ENCODE peak calls at places on chromosomes 16 and 17, in five cellular contexts. A is Calu3; G is upper lobe of right lung; C is mesothelial cell of epicardium; M is activated CD4-positive, CD25-positive, alpha-beta regulatory T cell. T is an unnamed sample.

GRCh38 chr17:9937901-9938300 is 32.8 kb upstream of the RCVRN start:
- DNase-seq in A (no peak), G (no peak), C (no peak), M (no peak), T (no peak)

GRCh38 chr16:86929149-86929871 is 351.0 kb downstream of the FOXL1 start:
- DNase-seq in A (no peak), G (no peak), C (peak), M (no peak), T (no peak)

GRCh38 chr17:41864498-41864836 is 756 bp downstream of the KLHL11 start:
- DNase-seq in A (no peak), G (no peak), C (no peak), M (no peak), T (no peak)

GRCh38 chr16:55566432-55567175 is at the start of gene CAPNS2:
- DNase-seq in A (no peak), G (peak), C (no peak), M (no peak), T (no peak)

GRCh38 chr17:1267471-1267947 is 2.7 kb upstream of the BHLHA9 start:
- DNase-seq in A (no peak), G (no peak), C (no peak), M (no peak), T (no peak)

GRCh38 chr17:57551321-57552079 is 193.6 kb downstream of the CCDC182 start:
- DNase-seq in A (no peak), G (no peak), C (no peak), M (no peak), T (no peak)

GRCh38 chr16:78259883-78260282 is 160.4 kb downstream of the WWOX start:
- DNase-seq in A (no peak), G (no peak), C (no peak), M (no peak), T (no peak)

GRCh38 chr17:74566132-74566753 is 1.1 kb downstream of the CD300H start:
- DNase-seq in A (peak), G (no peak), C (no peak), M (no peak), T (peak)

GRCh38 chr17:39739020-39739884 is 1.5 kb downstream of the GRB7 start:
- DNase-seq in A (peak), G (peak), C (no peak), M (no peak), T (no peak)

GRCh38 chr16:28212532-28212873 is 738 bp upstream of the XPO6 start:
- DNase-seq in A (no peak), G (no peak), C (no peak), M (no peak), T (no peak)

GRCh38 chr16:27977966-27978365 is 85.5 kb downstream of the GSG1L start:
- DNase-seq in A (no peak), G (peak), C (no peak), M (no peak), T (no peak)

GRCh38 chr16:27826893-27827289 is 236.6 kb downstream of the GSG1L start:
- DNase-seq in A (no peak), G (no peak), C (no peak), M (no peak), T (no peak)